ENCODE peak calls at places on chromosomes 12 and 14, in four cellular contexts. N, C, S and O are unnamed samples.

GRCh38 chr12:68240975-68241374 is 12.4 kb downstream of the IL22 start:
- DNase-seq in S (no peak), C (peak; percentile 57), N (no peak), O (no peak)

GRCh38 chr12:120529641-120530314 is 820 bp upstream of the COQ5 start:
- DNase-seq in S (peak; percentile 42), C (peak; percentile 33), N (peak; percentile 60), O (peak; percentile 42)

GRCh38 chr12:131250951-131251315 is 297.2 kb downstream of the ADGRD1 start:
- DNase-seq in N (no peak), S (no peak), C (no peak), O (no peak)

GRCh38 chr14:89507926-89508460 is 91.0 kb upstream of the FOXN3 start:
- DNase-seq in S (no peak), C (peak; percentile 68), N (no peak), O (peak; percentile 50)

GRCh38 chr14:64196668-64197411 is 97.3 kb downstream of the ESR2 start:
- DNase-seq in C (peak; percentile 64), N (no peak), S (peak; percentile 67), O (peak; percentile 7)

GRCh38 chr14:104794641-104795467 is 694 bp downstream of the AKT1 start:
- DNase-seq in N (no peak), C (peak; percentile 19), S (peak; percentile 49), O (no peak)

GRCh38 chr12:95054206-95054605 is 19.2 kb downstream of the NR2C1 start:
- DNase-seq in S (no peak), N (no peak), C (no peak), O (no peak)

GRCh38 chr14:103716091-103716801 is 636 bp downstream of the ZFYVE21 start:
- DNase-seq in S (no peak), C (no peak), N (no peak), O (no peak)

GRCh38 chr12:112013601-112014402 is 576 bp downstream of the ERP29 start:
- DNase-seq in S (peak; percentile 88), C (peak; percentile 82), N (peak; percentile 84), O (peak; percentile 35)

GRCh38 chr12:105352940-105353635 is 22.6 kb downstream of the C12orf75 start:
- DNase-seq in N (no peak), S (no peak), C (no peak), O (no peak)

GRCh38 chr14:36478782-36479181 is 41.2 kb downstream of the NKX2-1 start:
- DNase-seq in C (no peak), S (no peak), N (no peak), O (peak; percentile 18)

GRCh38 chr14:24834951-24835350 is 201.0 kb upstream of the GZMB start:
- DNase-seq in S (no peak), N (no peak), C (peak; percentile 36), O (no peak)

GRCh38 chr14:31080060-31080459 is 53.9 kb upstream of the STRN3 start:
- DNase-seq in N (no peak), S (no peak), C (peak; percentile 66), O (no peak)

GRCh38 chr14:104870368-104871144 is 5.5 kb downstream of the CEP170B start:
- DNase-seq in C (no peak), S (peak; percentile 61), N (no peak), O (no peak)

GRCh38 chr14:96260341-96260821 is 4.4 kb downstream of the BDKRB1 start:
- DNase-seq in C (peak; percentile 77), N (no peak), S (no peak), O (peak; percentile 48)

DNA sequence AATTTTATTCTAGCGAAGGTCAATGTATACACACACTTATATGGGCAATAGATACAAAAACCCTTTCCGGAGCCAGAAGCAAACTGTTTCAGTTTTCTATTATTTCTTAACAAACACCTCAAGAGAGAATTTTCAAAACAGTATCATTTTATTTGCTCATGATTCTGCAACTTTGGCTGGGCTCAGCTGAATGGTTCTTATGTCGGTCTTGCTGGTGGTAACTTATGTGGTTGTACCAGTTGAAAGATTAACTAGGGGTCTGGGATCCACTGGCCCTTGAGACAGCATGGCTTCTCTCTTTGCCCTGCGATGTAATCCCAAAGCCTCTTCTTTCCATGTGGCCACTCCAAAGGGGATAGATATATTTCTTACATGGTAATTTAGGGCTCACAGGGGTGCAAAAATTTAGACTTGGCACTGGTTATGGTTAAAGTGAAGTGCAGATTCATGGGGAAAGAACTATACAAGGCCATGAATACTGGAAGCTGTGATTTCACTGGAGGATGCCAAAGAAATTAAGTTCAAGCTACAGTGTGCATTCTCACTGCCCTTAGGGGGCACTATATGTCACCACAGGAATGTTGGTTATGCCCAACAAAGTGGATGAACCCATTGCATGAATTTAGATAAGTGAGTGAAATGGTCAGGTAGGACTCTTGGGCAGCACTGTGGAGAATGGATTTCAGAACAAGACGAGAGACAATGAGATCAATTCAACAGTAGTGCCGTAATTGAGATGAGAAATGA is 94.3 kb upstream of the NAV3 start:
- DNase-seq in N (no peak), S (no peak), C (no peak), O (no peak)
- TF ChIP-seq CTCF in N (no peak), S (peak; percentile 23), C (no peak), O (no peak)

DNA sequence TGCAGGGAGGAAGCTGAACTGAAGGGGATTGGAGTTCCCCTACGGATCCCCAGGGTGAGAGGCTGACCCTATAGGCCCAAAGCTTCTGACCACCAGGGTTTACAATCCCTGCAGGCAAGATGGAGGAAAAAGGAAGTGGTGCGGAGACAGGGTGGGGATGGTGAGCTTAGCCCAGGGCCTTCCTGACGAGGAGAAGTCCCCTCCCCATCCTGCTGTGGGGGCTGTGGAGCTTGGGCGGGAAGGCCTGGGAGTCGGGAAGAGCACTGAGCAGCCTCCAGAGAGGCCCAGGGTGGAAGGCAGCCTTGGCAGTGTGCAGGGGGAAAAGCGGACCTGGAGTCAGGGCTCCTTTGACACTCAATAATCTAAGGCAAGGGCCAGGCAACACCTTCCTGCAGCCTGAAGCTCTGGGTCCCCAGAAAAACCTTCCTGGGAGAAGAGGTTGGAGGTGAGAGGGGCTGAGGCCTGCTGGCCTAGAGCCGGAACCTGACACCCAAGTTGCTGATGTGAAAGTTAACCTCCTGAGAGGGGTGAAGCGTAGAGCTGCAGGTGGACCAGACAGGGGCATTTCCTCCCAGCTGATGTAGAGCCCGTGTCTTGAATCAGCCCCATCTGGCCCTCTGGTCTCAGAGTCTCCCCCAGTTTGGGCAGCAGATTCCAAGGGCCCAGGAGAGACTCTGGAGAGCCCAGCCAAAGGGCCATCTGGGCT is 6.1 kb downstream of the HDAC7 start:
- DNase-seq in C (no peak), S (peak; percentile 74), N (no peak), O (no peak)
- TF ChIP-seq CTCF in C (no peak), S (no peak), N (no peak), O (no peak)

GRCh38 chr12:77720258-77720657 is 110.4 kb upstream of the NAV3 start:
- DNase-seq in S (no peak), C (no peak), N (peak; percentile 75), O (peak; percentile 21)
- TF ChIP-seq CTCF in S (peak; percentile 53), C (no peak), N (peak; percentile 55), O (peak; percentile 67)

GRCh38 chr12:2009623-2010022 is 5.4 kb upstream of the DCP1B start:
- DNase-seq in N (no peak), S (no peak), C (no peak), O (no peak)
- TF ChIP-seq CTCF in N (peak; percentile 14), S (peak; percentile 69), C (no peak), O (peak; percentile 42)

GRCh38 chr14:92589213-92589852 is 75.8 kb downstream of the RIN3 start:
- DNase-seq in C (peak; percentile 52), N (no peak), S (no peak), O (peak; percentile 15)
- TF ChIP-seq CTCF in C (peak; percentile 41), N (peak; percentile 31), S (peak; percentile 55), O (peak; percentile 76)

GRCh38 chr14:66037361-66037760 is 448.8 kb upstream of the CCDC196 start:
- DNase-seq in N (no peak), S (no peak), C (no peak), O (no peak)

GRCh38 chr14:66036598-66036997 is 449.6 kb upstream of the CCDC196 start:
- DNase-seq in S (no peak), N (no peak), C (no peak), O (no peak)

GRCh38 chr14:66039495-66039894 is 446.7 kb upstream of the CCDC196 start:
- DNase-seq in C (no peak), S (no peak), N (no peak), O (no peak)

GRCh38 chr14:66043921-66044320 is 442.2 kb upstream of the CCDC196 start:
- DNase-seq in S (no peak), N (no peak), C (no peak), O (no peak)

DNA sequence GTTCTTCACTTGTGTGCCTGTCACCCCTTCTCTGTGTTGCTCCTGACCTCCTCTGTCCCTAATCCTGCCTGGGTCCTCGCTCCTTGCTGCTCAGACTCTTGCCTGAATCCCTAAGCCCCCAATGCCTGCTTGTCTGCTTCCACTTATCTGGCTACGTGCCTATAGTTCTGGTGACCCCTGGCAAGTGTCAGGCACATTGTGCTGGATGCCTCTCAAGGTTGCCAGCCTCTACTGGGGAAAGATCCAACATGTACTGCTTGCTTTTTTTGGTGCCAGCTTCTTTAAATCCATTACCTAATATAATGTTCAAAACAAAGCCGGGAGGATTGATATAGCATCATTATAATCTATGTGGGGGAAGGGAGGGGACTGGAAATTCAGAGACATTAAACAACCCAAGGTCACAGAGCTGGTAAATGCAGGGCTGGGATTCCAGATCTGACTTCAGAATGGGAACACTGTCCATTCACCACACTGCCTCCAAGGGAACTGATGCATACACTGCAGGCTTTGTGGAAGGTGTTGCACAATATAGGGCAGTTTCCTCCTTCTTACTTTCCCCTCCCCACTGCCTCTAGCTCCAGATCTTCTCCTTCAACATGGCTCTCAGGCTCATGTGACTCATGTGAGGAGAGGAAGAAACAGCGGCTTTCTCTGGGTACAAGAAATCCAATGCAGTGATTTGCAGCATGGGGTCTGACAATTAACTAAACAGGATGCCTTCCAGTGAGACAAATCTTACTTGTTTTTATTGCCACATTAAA is 447.8 kb upstream of the CCDC196 start:
- DNase-seq in S (no peak), N (peak; percentile 45), C (peak; percentile 0), O (no peak)
- TF ChIP-seq CTCF in S (no peak), N (peak; percentile 23), C (no peak), O (no peak)

GRCh38 chr14:27668531-27668930 is 1070.7 kb upstream of the NOVA1 start:
- DNase-seq in S (no peak), N (no peak), C (no peak), O (no peak)

DNA sequence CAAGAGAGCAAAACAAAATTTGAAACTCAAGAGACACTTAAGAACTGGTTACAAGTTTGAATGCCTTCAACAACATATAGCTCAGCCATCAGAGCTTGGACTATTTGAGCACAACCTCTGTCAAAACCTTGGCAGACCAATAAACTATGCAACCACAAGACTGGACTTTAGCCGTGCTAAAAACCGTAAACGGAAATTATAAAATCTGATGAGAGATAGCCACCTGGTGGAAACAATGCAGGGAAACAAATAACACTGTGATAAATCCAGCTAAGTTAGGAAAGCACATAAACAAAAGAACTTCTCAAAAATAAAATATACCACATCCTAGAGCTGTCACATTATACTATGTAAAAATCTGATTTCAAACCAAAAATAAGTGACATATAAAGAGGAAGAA is 1074.2 kb upstream of the NOVA1 start:
- DNase-seq in S (no peak), N (no peak), C (no peak), O (no peak)
- TF ChIP-seq CTCF in S (peak; percentile 47), N (no peak), C (no peak), O (peak; percentile 9)

GRCh38 chr12:49225551-49226166 is 36.8 kb upstream of the TUBA1A start:
- DNase-seq in C (peak; percentile 40), N (peak; percentile 31), S (peak; percentile 42), O (no peak)
- TF ChIP-seq CTCF in C (peak; percentile 29), N (peak; percentile 36), S (peak; percentile 34), O (peak; percentile 18)